ENCODE peak calls at places on chromosomes 2 and 18, in five cellular contexts. P is H54, I is small intestine, L is thoracic aorta, X is HFFc6. V is an unnamed sample.

GRCh38 chr18:22637787-22638186 is 220.1 kb upstream of the CTAGE1 start:
- DNase-seq in P (no peak), I (no peak), L (no peak), X (peak), V (no peak)

GRCh38 chr2:206435738-206436137 is 7.6 kb upstream of the ADAM23 start:
- DNase-seq in P (no peak), I (no peak), L (no peak), X (no peak), V (no peak)

GRCh38 chr2:6181525-6182270 is 489.5 kb downstream of the SOX11 start:
- DNase-seq in P (peak), I (no peak), L (no peak), X (no peak), V (no peak)

GRCh38 chr2:23312996-23313606 is 71.9 kb upstream of the KLHL29 start:
- DNase-seq in P (peak), I (no peak), L (no peak), X (no peak), V (no peak)

GRCh38 chr2:207087046-207087902 is 78.5 kb downstream of the KLF7 start:
- DNase-seq in P (no peak), I (no peak), L (no peak), X (no peak), V (no peak)

GRCh38 chr2:18825856-18826255 is 236.5 kb upstream of the NT5C1B start:
- DNase-seq in P (no peak), I (no peak), L (no peak), X (no peak), V (no peak)

GRCh38 chr2:190528521-190529001 is 6.0 kb downstream of the NEMP2 start:
- DNase-seq in P (no peak), I (no peak), L (no peak), X (no peak), V (no peak)

GRCh38 chr18:41524674-41525470 is 430.2 kb upstream of the PIK3C3 start:
- DNase-seq in P (no peak), I (no peak), L (no peak), X (no peak), V (no peak)

GRCh38 chr2:7692657-7693161 is 775.5 kb downstream of the RNF144A start:
- DNase-seq in P (no peak), I (no peak), L (peak), X (peak), V (peak)

GRCh38 chr2:222756951-222757645 is 85.6 kb downstream of the MOGAT1 start:
- DNase-seq in P (peak), I (no peak), L (no peak), X (peak), V (no peak)

GRCh38 chr2:238095143-238095542 is 5.0 kb upstream of the ESPNL start:
- DNase-seq in P (no peak), I (no peak), L (no peak), X (no peak), V (peak)

GRCh38 chr2:188524519-188525113 is 232.9 kb downstream of the GULP1 start:
- DNase-seq in P (no peak), I (peak), L (no peak), X (peak), V (no peak)

GRCh38 chr2:173199303-173199702 is 123.7 kb downstream of the MAP3K20 start:
- DNase-seq in P (no peak), I (no peak), L (no peak), X (no peak), V (no peak)

GRCh38 chr2:77387324-77387723 is 134.9 kb downstream of the LRRTM4 start:
- DNase-seq in P (no peak), I (no peak), L (no peak), X (no peak), V (no peak)

GRCh38 chr2:11744631-11745394 is 1.6 kb upstream of the LPIN1 start:
- DNase-seq in P (no peak), I (peak), L (no peak), X (peak), V (no peak)

GRCh38 chr2:26035110-26035728 is 1.3 kb downstream of the RAB10 start:
- DNase-seq in P (no peak), I (peak), L (no peak), X (no peak), V (no peak)

V was measured in esophagus muscularis mucosa.